ENCODE peak calls at places on chromosomes 7 and 10, in seven cellular contexts. Q is HCT116, U is A549, E is GM23338, B is SK-N-SH, H is K562, M is GM12878. K is an unnamed sample.

GRCh38 chr10:113053881-113054280 is 103.8 kb downstream of the TCF7L2 start:
- DNase-seq in M (no peak), E (peak), U (no peak), Q (no peak), B (no peak), H (no peak), K (no peak)

GRCh38 chr7:66301737-66302136 is 96.6 kb downstream of the TPST1 start:
- DNase-seq in E (no peak), M (no peak), U (no peak), B (no peak), H (no peak), Q (no peak), K (no peak)

GRCh38 chr10:48819806-48820205 is 119.8 kb downstream of the LRRC18 start:
- DNase-seq in H (no peak), B (no peak), E (no peak), U (no peak), Q (no peak), M (no peak), K (no peak)

GRCh38 chr10:132407846-132408278 is 10.9 kb downstream of the PWWP2B start:
- DNase-seq in Q (no peak), H (no peak), M (no peak), E (peak), B (peak), U (no peak), K (no peak)

GRCh38 chr7:101557978-101558741 is 70.9 kb downstream of the MYL10 start:
- DNase-seq in H (no peak), B (no peak), E (no peak), Q (no peak), M (no peak), U (no peak), K (no peak)

GRCh38 chr7:98165827-98166667 is 45.2 kb upstream of the BHLHA15 start:
- DNase-seq in B (peak), M (no peak), E (peak), U (peak), H (no peak), Q (peak), K (no peak)

GRCh38 chr7:3029138-3029537 is 14.5 kb downstream of the CARD11 start:
- DNase-seq in M (no peak), H (no peak), E (peak), U (no peak), B (no peak), Q (no peak), K (no peak)

GRCh38 chr10:132716691-132717490 is 69.1 kb downstream of the NKX6-2 start:
- DNase-seq in E (no peak), B (no peak), Q (no peak), H (no peak), U (no peak), M (no peak), K (no peak)

GRCh38 chr7:46152671-46153070 is 231.6 kb upstream of the IGFBP3 start:
- DNase-seq in U (no peak), B (no peak), E (peak), H (no peak), Q (no peak), M (no peak), K (no peak)
- TF ChIP-seq CTCF in U (no peak), B (peak), E (peak), H (no peak), Q (peak), M (no peak), K (no peak)

DNA sequence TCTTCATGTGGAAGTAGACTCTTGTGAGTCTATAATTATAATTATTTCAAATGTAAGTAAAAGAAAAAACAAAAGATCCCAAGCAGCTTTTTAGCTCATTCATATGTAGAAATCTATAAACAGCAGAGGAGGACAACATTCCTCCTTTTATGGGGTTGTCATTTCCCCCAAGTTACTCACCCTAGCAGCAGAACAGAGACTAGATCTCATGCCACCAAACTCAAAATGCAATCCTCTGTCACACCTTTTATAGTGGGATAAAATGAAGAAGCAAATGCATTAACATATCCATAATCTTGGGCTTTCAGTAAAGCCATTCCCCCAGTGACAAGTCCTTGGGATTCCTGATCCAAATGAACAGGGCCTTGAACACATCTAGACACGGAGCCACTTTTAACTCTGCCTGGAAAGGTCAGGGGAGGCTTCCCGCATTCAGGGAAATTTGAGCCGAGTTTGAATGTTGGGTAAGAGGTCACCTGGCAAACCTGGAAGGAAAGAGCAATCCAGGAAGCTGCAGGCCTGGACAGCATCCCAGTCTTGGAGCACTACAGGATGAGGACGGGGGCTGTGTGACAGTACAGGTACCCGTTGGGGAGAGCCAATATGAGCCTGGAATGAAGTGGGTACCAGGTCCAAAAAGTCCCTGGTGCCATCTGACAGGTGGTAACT is 76.4 kb downstream of the DOCK4 start:
- DNase-seq in M (no peak), E (peak), H (no peak), Q (no peak), B (no peak), U (no peak), K (no peak)
- TF ChIP-seq REST in M (no peak), E (no peak), H (no peak), Q (no peak), B (no peak), U (no peak), K (no peak)

GRCh38 chr7:37040330-37040729 is 316.0 kb upstream of the AOAH start:
- DNase-seq in H (no peak), B (no peak), M (no peak), U (no peak), Q (no peak), E (no peak), K (no peak)
- TF ChIP-seq CTCF in H (no peak), B (no peak), M (no peak), U (no peak), Q (no peak), E (no peak), K (no peak)

GRCh38 chr7:81769891-81770818 is at the start of gene HGF:
- DNase-seq in H (no peak), B (peak), E (peak), U (no peak), M (no peak), Q (no peak), K (no peak)

GRCh38 chr7:81770823-81771222 is 976 bp upstream of the HGF start:
- DNase-seq in B (no peak), E (no peak), H (no peak), U (no peak), M (no peak), Q (no peak), K (no peak)

GRCh38 chr7:81768951-81769778 is 682 bp downstream of the HGF start:
- DNase-seq in U (no peak), M (no peak), E (no peak), B (no peak), H (no peak), Q (no peak), K (no peak)

GRCh38 chr7:81767883-81768282 is 2.0 kb downstream of the HGF start:
- DNase-seq in H (no peak), M (no peak), E (no peak), Q (no peak), B (no peak), U (no peak), K (no peak)
- TF ChIP-seq REST in H (no peak), M (no peak), E (no peak), Q (no peak), B (no peak), U (no peak), K (no peak)

DNA sequence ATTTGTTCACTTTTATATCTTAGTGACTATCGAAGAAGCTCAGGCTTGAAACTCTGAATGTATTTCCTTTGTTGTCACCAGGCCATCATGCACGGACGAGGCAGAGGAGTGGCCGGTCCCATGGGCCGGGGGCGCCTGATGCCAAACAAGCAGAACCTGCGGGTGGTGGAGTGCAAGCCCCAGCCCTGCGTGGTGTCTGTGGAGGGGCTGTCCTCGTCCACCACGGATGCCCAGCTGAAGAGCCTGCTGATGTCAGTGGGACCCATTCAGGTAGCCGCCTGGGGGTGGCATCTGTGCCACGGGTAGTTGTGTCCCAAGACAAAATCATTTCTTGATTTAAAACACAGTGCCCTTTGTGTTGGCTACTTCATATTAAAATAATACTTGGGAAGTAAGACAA is 45.9 kb downstream of the SHH start:
- DNase-seq in E (no peak), U (no peak), H (no peak), Q (no peak), M (no peak), B (no peak), K (no peak)
- TF ChIP-seq CTCF in E (no peak), U (no peak), H (no peak), Q (no peak), M (no peak), B (no peak), K (no peak)

DNA sequence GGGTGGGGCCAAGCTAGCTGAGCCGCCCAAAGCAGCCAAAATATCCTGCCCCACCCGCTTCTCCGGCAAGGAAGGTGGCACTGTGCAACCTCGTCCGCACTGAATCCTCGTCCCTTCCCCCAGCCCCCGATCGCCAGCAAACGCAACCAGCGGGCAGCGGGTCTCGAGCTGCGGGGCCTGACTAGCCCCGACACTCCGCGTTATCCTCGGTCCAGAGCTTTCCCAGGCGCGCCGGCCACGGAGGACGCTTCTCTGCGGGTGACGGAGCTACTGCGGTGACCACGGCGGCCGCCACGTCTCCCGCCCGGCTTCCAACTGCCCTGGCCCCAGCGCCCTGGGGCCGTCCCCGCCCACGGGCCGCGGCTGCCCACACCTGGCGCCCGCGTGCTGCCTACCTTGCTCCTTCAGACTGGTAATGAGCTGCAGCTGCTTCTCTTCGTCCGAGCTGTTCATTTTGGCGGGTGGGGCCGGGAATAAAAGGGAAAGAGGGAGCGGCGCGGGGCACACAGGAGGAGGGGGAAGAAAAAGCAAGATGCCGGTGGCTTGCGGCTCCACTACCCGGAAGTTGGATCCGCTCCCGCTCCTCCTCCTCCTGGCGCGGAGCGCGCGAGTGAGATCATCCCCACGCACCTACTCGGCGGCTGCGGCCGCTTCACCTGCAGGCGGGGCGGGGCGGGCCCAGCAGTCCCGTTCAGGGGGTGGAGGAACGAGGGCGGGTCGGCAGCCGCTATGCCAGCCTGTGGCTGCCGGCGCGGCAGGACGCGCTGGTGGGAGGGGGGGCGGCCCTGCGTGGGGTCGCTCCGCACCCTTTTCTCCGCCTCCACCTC is at the start of gene SHTN1:
- DNase-seq in U (peak), E (peak), H (peak), M (no peak), B (peak), Q (peak), K (peak)
- TF ChIP-seq REST in U (no peak), E (no peak), H (no peak), M (no peak), B (no peak), Q (no peak), K (no peak)

GRCh38 chr7:150964593-150965111 is 13.5 kb downstream of the KCNH2 start:
- DNase-seq in E (peak), M (no peak), U (peak), B (peak), H (peak), Q (no peak), K (no peak)
- TF ChIP-seq CTCF in E (no peak), M (no peak), U (no peak), B (peak), H (peak), Q (peak), K (no peak)

GRCh38 chr10:71877818-71878217 is 26.8 kb upstream of the PSAP start:
- DNase-seq in Q (no peak), B (no peak), M (no peak), U (no peak), E (no peak), H (no peak), K (no peak)
- TF ChIP-seq REST in Q (no peak), B (no peak), M (no peak), U (no peak), E (no peak), H (no peak), K (no peak)

DNA sequence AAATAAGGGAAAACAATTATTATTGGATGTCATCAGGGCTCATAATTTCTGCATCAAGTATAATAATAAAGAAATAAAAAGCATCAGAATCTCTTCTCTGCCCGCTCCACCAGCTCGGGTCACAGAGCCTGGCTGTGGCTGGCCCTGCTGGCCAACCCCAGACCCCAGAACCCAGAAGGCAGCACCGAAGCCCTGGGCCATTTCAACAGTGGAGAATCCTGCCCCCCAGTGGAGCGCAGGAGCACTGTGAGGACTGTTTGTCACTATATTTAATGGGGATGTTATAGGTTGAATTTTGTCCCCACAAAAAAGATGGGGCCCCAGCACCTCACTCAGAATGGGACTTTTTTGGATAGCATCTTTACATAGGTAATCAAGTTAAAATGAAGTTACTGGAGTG is 27.3 kb downstream of the DENND11 start:
- DNase-seq in U (no peak), M (no peak), E (peak), H (peak), B (peak), Q (no peak), K (no peak)
- TF ChIP-seq CTCF in U (peak), M (peak), E (peak), H (peak), B (peak), Q (peak), K (peak)